ENCODE peak calls at places on chromosome 15, in ten cellular contexts. M, N, F, C, E, V, Q, Y, D and H are unnamed samples.

GRCh38 chr15:98853161-98853560 is 154.4 kb downstream of the PGPEP1L start:
- DNase-seq in D (peak), M (peak), V (peak), Y (peak), E (peak), F (peak), C (peak), N (peak), Q (peak), H (peak)

GRCh38 chr15:85748729-85749128 is 46.0 kb downstream of the KLHL25 start:
- DNase-seq in Y (no peak), M (no peak), F (no peak), N (no peak), D (peak), Q (no peak), E (no peak), C (no peak), V (no peak), H (no peak)

GRCh38 chr15:71650603-71651002 is 159.8 kb upstream of the NR2E3 start:
- DNase-seq in V (no peak), N (no peak), F (no peak), Y (no peak), Q (no peak), E (no peak), M (no peak), D (no peak), C (no peak), H (no peak)

GRCh38 chr15:73051402-73051810 is 857 bp upstream of the NEO1 start:
- DNase-seq in F (peak), N (no peak), C (no peak), E (peak), V (no peak), Q (no peak), M (no peak), D (no peak), Y (no peak), H (no peak)

GRCh38 chr15:40785158-40785557 is 15.4 kb downstream of the C15orf62 start:
- DNase-seq in E (no peak), F (no peak), N (no peak), Y (no peak), M (no peak), C (no peak), Q (no peak), D (no peak), V (no peak), H (peak)

GRCh38 chr15:50145451-50145872 is 26.4 kb upstream of the ATP8B4 start:
- DNase-seq in F (no peak), V (no peak), D (peak), C (no peak), E (peak), Y (peak), M (no peak), Q (peak), N (peak), H (peak)

GRCh38 chr15:43517354-43518072 is at the start of gene MAP1A:
- DNase-seq in V (no peak), C (no peak), D (peak), Y (peak), N (peak), Q (peak), E (peak), F (no peak), M (no peak), H (no peak)

GRCh38 chr15:63599401-63600000 is 2.3 kb downstream of the FBXL22 start:
- DNase-seq in D (peak), N (no peak), F (peak), M (no peak), Q (peak), Y (no peak), E (peak), C (no peak), V (no peak), H (peak)

GRCh38 chr15:42152196-42152920 is 4.1 kb downstream of the PLA2G4F start:
- DNase-seq in N (no peak), V (no peak), Q (no peak), Y (no peak), F (no peak), D (peak), C (no peak), M (no peak), E (peak), H (no peak)

GRCh38 chr15:69735126-69735525 is 282.5 kb downstream of the RPLP1 start:
- DNase-seq in Q (peak), N (no peak), V (no peak), F (no peak), Y (no peak), C (no peak), M (no peak), E (no peak), D (peak), H (no peak)

GRCh38 chr15:99009741-99010370 is 2.3 kb upstream of the PGPEP1L start:
- DNase-seq in M (no peak), C (no peak), N (no peak), F (no peak), E (no peak), V (no peak), Q (peak), D (no peak), Y (peak), H (no peak)

GRCh38 chr15:63908986-63909385 is 75.2 kb upstream of the HERC1 start:
- DNase-seq in V (no peak), C (no peak), N (no peak), F (no peak), E (no peak), Y (peak), D (no peak), M (no peak), Q (no peak), H (no peak)

GRCh38 chr15:57251308-57251707 is 125.0 kb upstream of the CGNL1 start:
- DNase-seq in Y (peak), D (no peak), M (no peak), C (no peak), E (no peak), N (no peak), F (no peak), V (no peak), Q (no peak), H (no peak)

GRCh38 chr15:56038015-56038414 is 44.6 kb upstream of the NEDD4 start:
- DNase-seq in Q (no peak), F (no peak), C (no peak), Y (peak), N (no peak), V (no peak), E (no peak), D (no peak), M (no peak), H (no peak)

GRCh38 chr15:90114451-90114901 is 12.2 kb upstream of the IDH2 start:
- DNase-seq in C (no peak), F (no peak), D (no peak), Y (no peak), E (no peak), V (no peak), M (no peak), N (no peak), Q (no peak), H (no peak)

GRCh38 chr15:98970799-98971198 is 36.8 kb downstream of the PGPEP1L start:
- DNase-seq in D (no peak), E (no peak), C (no peak), Q (no peak), N (no peak), Y (no peak), F (no peak), V (no peak), M (no peak), H (no peak)

GRCh38 chr15:68676926-68677325 is 98.1 kb downstream of the CORO2B start:
- DNase-seq in C (no peak), V (no peak), M (no peak), D (no peak), Q (no peak), E (no peak), N (no peak), Y (no peak), F (no peak), H (no peak)

GRCh38 chr15:87538327-87538834 is 718.2 kb downstream of the NTRK3 start:
- DNase-seq in N (no peak), M (no peak), Q (no peak), Y (no peak), E (no peak), D (no peak), C (no peak), F (no peak), V (no peak), H (no peak)

GRCh38 chr15:60620707-60621106 is 141.8 kb upstream of the ICE2 start:
- DNase-seq in Q (no peak), E (no peak), V (no peak), M (no peak), F (no peak), D (peak), Y (peak), C (no peak), N (no peak), H (no peak)

GRCh38 chr15:42012937-42013482 is 7.8 kb downstream of the PLA2G4E start:
- DNase-seq in D (no peak), N (no peak), V (no peak), Y (no peak), C (no peak), E (no peak), Q (no peak), M (no peak), F (no peak), H (no peak)

GRCh38 chr15:78422571-78423340 is 15.3 kb upstream of the IREB2 start:
- DNase-seq in C (peak), D (peak), Y (peak), Q (peak), V (peak), N (peak), F (peak), M (peak), E (peak), H (peak)

GRCh38 chr15:39594764-39595620 is 14.1 kb downstream of the THBS1 start:
- DNase-seq in Q (no peak), C (no peak), Y (peak), F (no peak), E (no peak), V (no peak), D (no peak), N (no peak), M (no peak), H (peak)

GRCh38 chr15:63029701-63030100 is 12.8 kb upstream of the TPM1 start:
- DNase-seq in D (no peak), N (no peak), E (no peak), M (no peak), C (no peak), V (no peak), F (no peak), Y (no peak), Q (no peak), H (no peak)

GRCh38 chr15:25866874-25867273 is 3.7 kb upstream of the ATP10A start:
- DNase-seq in Q (no peak), E (no peak), C (no peak), Y (no peak), M (no peak), F (no peak), N (no peak), D (no peak), V (no peak), H (no peak)

GRCh38 chr15:39691229-39691628 is 91.4 kb downstream of the FSIP1 start:
- DNase-seq in M (no peak), Y (no peak), V (no peak), E (no peak), C (no peak), F (no peak), D (peak), N (no peak), Q (no peak), H (peak)

GRCh38 chr15:58308742-58309355 is 122.9 kb upstream of the LIPC start:
- DNase-seq in N (no peak), M (no peak), E (no peak), D (no peak), V (no peak), Y (no peak), C (no peak), F (no peak), Q (peak), H (no peak)

GRCh38 chr15:58065445-58066041 is at the start of gene ALDH1A2:
- DNase-seq in E (peak), M (peak), C (no peak), F (no peak), D (peak), N (no peak), Q (peak), Y (no peak), V (no peak), H (no peak)

GRCh38 chr15:43215961-43216360 is 4.9 kb downstream of the EPB42 start:
- DNase-seq in F (no peak), E (no peak), Q (no peak), V (no peak), D (no peak), C (peak), M (no peak), Y (peak), N (no peak), H (peak)

GRCh38 chr15:26771168-26771916 is 1.5 kb downstream of the GABRB3 start:
- DNase-seq in N (no peak), C (no peak), Q (peak), F (no peak), V (no peak), D (peak), M (no peak), Y (no peak), E (peak), H (no peak)

GRCh38 chr15:29102911-29103824 is 166.5 kb downstream of the NSMCE3 start:
- DNase-seq in E (no peak), F (no peak), C (no peak), M (peak), D (no peak), N (no peak), Y (no peak), V (no peak), Q (no peak), H (no peak)

GRCh38 chr15:64825081-64825430 is 391 bp downstream of the PIF1 start:
- DNase-seq in E (no peak), Q (no peak), C (no peak), Y (no peak), D (no peak), M (no peak), V (peak), F (peak), N (no peak), H (no peak)

GRCh38 chr15:76904461-76905012 is 603 bp downstream of the SCAPER start:
- DNase-seq in N (no peak), Q (peak), C (peak), V (peak), E (peak), M (peak), Y (peak), D (peak), F (peak), H (no peak)

GRCh38 chr15:93073465-93073952 is 15.5 kb downstream of the RGMA start:
- DNase-seq in C (no peak), Q (peak), F (no peak), D (peak), M (no peak), Y (no peak), V (no peak), E (peak), N (no peak), H (no peak)

GRCh38 chr15:69026355-69026754 is 11.9 kb downstream of the NOX5 start:
- DNase-seq in M (no peak), C (no peak), F (no peak), D (peak), N (no peak), V (no peak), Y (no peak), Q (no peak), E (no peak), H (no peak)

GRCh38 chr15:71780349-71780976 is 29.9 kb upstream of the NR2E3 start:
- DNase-seq in Q (peak), F (peak), E (peak), N (no peak), Y (peak), C (peak), D (peak), M (no peak), V (peak), H (peak)

GRCh38 chr15:99452010-99452409 is 113.8 kb upstream of the MEF2A start:
- DNase-seq in Q (no peak), F (no peak), C (no peak), N (no peak), D (no peak), Y (no peak), V (no peak), M (peak), E (no peak), H (no peak)

GRCh38 chr15:33068531-33068990 is 126.0 kb downstream of the FMN1 start:
- DNase-seq in C (peak), V (no peak), Y (no peak), M (no peak), N (no peak), E (peak), F (no peak), D (peak), Q (peak), H (peak)